ENCODE peak calls at places on chromosomes 3 and 15, in nine cellular contexts. One of them, this sample, is unnamed.

GRCh38 chr3:193746832-193747231 is 153.8 kb downstream of the OPA1 start:
- DNase-seq in NCI-H2171: no peak
- DNase-seq in H9: no peak
- DNase-seq in AG08395: no peak
- DNase-seq in kidney tubule cell: no peak
- DNase-seq in GM19239: no peak
- DNase-seq in tibial artery: no peak
- DNase-seq in activated CD4-positive, CD25-positive, alpha-beta regulatory T cell treated with anti-CD3 and anti-CD28 coated beads, Interleukin-2, amount 50 U/mL, for 72 hours: no peak
- DNase-seq in fibroblast of villous mesenchyme: no peak
- DNase-seq in this sample: no peak

GRCh38 chr15:24823473-24823872 is 131.3 kb upstream of the SNRPN start:
- DNase-seq in kidney tubule cell: peak
- DNase-seq in AG08395: no peak
- DNase-seq in GM19239: no peak
- DNase-seq in H9: peak
- DNase-seq in activated CD4-positive, CD25-positive, alpha-beta regulatory T cell treated with anti-CD3 and anti-CD28 coated beads, Interleukin-2, amount 50 U/mL, for 72 hours: no peak
- DNase-seq in fibroblast of villous mesenchyme: no peak
- DNase-seq in tibial artery: no peak
- DNase-seq in NCI-H2171: no peak
- DNase-seq in this sample: no peak

GRCh38 chr15:54816406-54816805 is 380.3 kb downstream of the RSL24D1 start:
- DNase-seq in fibroblast of villous mesenchyme: no peak
- DNase-seq in AG08395: no peak
- DNase-seq in H9: no peak
- DNase-seq in activated CD4-positive, CD25-positive, alpha-beta regulatory T cell treated with anti-CD3 and anti-CD28 coated beads, Interleukin-2, amount 50 U/mL, for 72 hours: no peak
- DNase-seq in GM19239: no peak
- DNase-seq in kidney tubule cell: no peak
- DNase-seq in NCI-H2171: no peak
- DNase-seq in tibial artery: no peak
- DNase-seq in this sample: no peak

GRCh38 chr3:153980252-153980590 is 141.0 kb upstream of the ARHGEF26 start:
- DNase-seq in activated CD4-positive, CD25-positive, alpha-beta regulatory T cell treated with anti-CD3 and anti-CD28 coated beads, Interleukin-2, amount 50 U/mL, for 72 hours: no peak
- DNase-seq in fibroblast of villous mesenchyme: no peak
- DNase-seq in H9: no peak
- DNase-seq in kidney tubule cell: peak
- DNase-seq in tibial artery: no peak
- DNase-seq in GM19239: no peak
- DNase-seq in NCI-H2171: no peak
- DNase-seq in AG08395: no peak
- DNase-seq in this sample: no peak

GRCh38 chr3:113560845-113561623 is 28.7 kb downstream of the SIDT1 start:
- DNase-seq in GM19239: no peak
- DNase-seq in activated CD4-positive, CD25-positive, alpha-beta regulatory T cell treated with anti-CD3 and anti-CD28 coated beads, Interleukin-2, amount 50 U/mL, for 72 hours: no peak
- DNase-seq in tibial artery: no peak
- DNase-seq in kidney tubule cell: peak
- DNase-seq in H9: no peak
- DNase-seq in AG08395: no peak
- DNase-seq in fibroblast of villous mesenchyme: peak
- DNase-seq in NCI-H2171: no peak
- DNase-seq in this sample: no peak

GRCh38 chr3:57752307-57752706 is 3.8 kb upstream of the SLMAP start:
- DNase-seq in NCI-H2171: no peak
- DNase-seq in fibroblast of villous mesenchyme: peak
- DNase-seq in tibial artery: no peak
- DNase-seq in GM19239: no peak
- DNase-seq in H9: no peak
- DNase-seq in AG08395: no peak
- DNase-seq in activated CD4-positive, CD25-positive, alpha-beta regulatory T cell treated with anti-CD3 and anti-CD28 coated beads, Interleukin-2, amount 50 U/mL, for 72 hours: no peak
- DNase-seq in kidney tubule cell: peak
- DNase-seq in this sample: no peak

GRCh38 chr3:33855884-33856546 is 57.6 kb downstream of the PDCD6IP start:
- DNase-seq in tibial artery: no peak
- DNase-seq in GM19239: no peak
- DNase-seq in H9: no peak
- DNase-seq in kidney tubule cell: peak
- DNase-seq in activated CD4-positive, CD25-positive, alpha-beta regulatory T cell treated with anti-CD3 and anti-CD28 coated beads, Interleukin-2, amount 50 U/mL, for 72 hours: no peak
- DNase-seq in NCI-H2171: no peak
- DNase-seq in AG08395: no peak
- DNase-seq in fibroblast of villous mesenchyme: no peak
- DNase-seq in this sample: peak

GRCh38 chr3:94462931-94463330 is 400.1 kb downstream of the NSUN3 start:
- DNase-seq in activated CD4-positive, CD25-positive, alpha-beta regulatory T cell treated with anti-CD3 and anti-CD28 coated beads, Interleukin-2, amount 50 U/mL, for 72 hours: no peak
- DNase-seq in tibial artery: no peak
- DNase-seq in GM19239: no peak
- DNase-seq in AG08395: no peak
- DNase-seq in NCI-H2171: no peak
- DNase-seq in H9: no peak
- DNase-seq in fibroblast of villous mesenchyme: no peak
- DNase-seq in kidney tubule cell: no peak
- DNase-seq in this sample: no peak

GRCh38 chr3:163058190-163058854 is 1561.7 kb downstream of the OTOL1 start:
- DNase-seq in kidney tubule cell: no peak
- DNase-seq in AG08395: no peak
- DNase-seq in fibroblast of villous mesenchyme: no peak
- DNase-seq in tibial artery: no peak
- DNase-seq in activated CD4-positive, CD25-positive, alpha-beta regulatory T cell treated with anti-CD3 and anti-CD28 coated beads, Interleukin-2, amount 50 U/mL, for 72 hours: no peak
- DNase-seq in H9: no peak
- DNase-seq in GM19239: no peak
- DNase-seq in NCI-H2171: no peak
- DNase-seq in this sample: no peak

GRCh38 chr3:12294885-12295580 is 6.2 kb downstream of the PPARG start:
- DNase-seq in activated CD4-positive, CD25-positive, alpha-beta regulatory T cell treated with anti-CD3 and anti-CD28 coated beads, Interleukin-2, amount 50 U/mL, for 72 hours: no peak
- DNase-seq in kidney tubule cell: peak
- DNase-seq in fibroblast of villous mesenchyme: peak
- DNase-seq in H9: no peak
- DNase-seq in AG08395: peak
- DNase-seq in GM19239: no peak
- DNase-seq in NCI-H2171: no peak
- DNase-seq in tibial artery: no peak
- DNase-seq in this sample: no peak

GRCh38 chr3:5162102-5162501 is 25.4 kb upstream of the EDEM1 start:
- DNase-seq in kidney tubule cell: peak
- DNase-seq in GM19239: no peak
- DNase-seq in NCI-H2171: no peak
- DNase-seq in activated CD4-positive, CD25-positive, alpha-beta regulatory T cell treated with anti-CD3 and anti-CD28 coated beads, Interleukin-2, amount 50 U/mL, for 72 hours: no peak
- DNase-seq in fibroblast of villous mesenchyme: peak
- DNase-seq in tibial artery: no peak
- DNase-seq in H9: no peak
- DNase-seq in AG08395: peak
- DNase-seq in this sample: peak

This sample was measured in MG63.